ENCODE peak calls at places on chromosomes 12 and 14, in nine cellular contexts. P is cardiac fibroblast; R is fibroblast of lung; W is HCT116; E is GM06990; A is fibroblast of villous mesenchyme; S is CD8-positive, alpha-beta T cell; Y is adrenal gland; I is choroid plexus epithelial cell. U is an unnamed sample.

GRCh38 chr14:36975834-36976233 is 196.6 kb downstream of the SLC25A21 start:
- DNase-seq in I (peak), R (peak), Y (no peak), A (no peak), W (no peak), E (no peak), S (no peak), P (no peak), U (no peak)

GRCh38 chr12:115088328-115088994 is 404.5 kb upstream of the TBX3 start:
- DNase-seq in E (no peak), Y (peak), W (no peak), S (no peak), A (no peak), R (no peak), I (no peak), P (peak), U (peak)

GRCh38 chr14:71610149-71610548 is 322.1 kb upstream of the RGS6 start:
- DNase-seq in Y (no peak), A (no peak), R (peak), W (no peak), S (no peak), P (peak), E (no peak), I (peak), U (peak)

GRCh38 chr14:99732436-99733220 is 48.5 kb downstream of the CYP46A1 start:
- DNase-seq in A (no peak), W (no peak), P (no peak), I (no peak), S (no peak), R (no peak), E (no peak), Y (peak), U (no peak)

GRCh38 chr14:50320279-50320678 is 8.2 kb downstream of the DMAC2L start:
- DNase-seq in W (no peak), A (peak), Y (no peak), I (peak), S (no peak), E (no peak), P (peak), R (peak), U (peak)

GRCh38 chr12:80877706-80878384 is 59.9 kb downstream of the LIN7A start:
- DNase-seq in R (peak), W (no peak), E (no peak), S (no peak), I (peak), Y (no peak), A (no peak), P (peak), U (no peak)

GRCh38 chr14:65296876-65297275 is 115.7 kb upstream of the FUT8 start:
- DNase-seq in A (no peak), E (no peak), P (no peak), Y (no peak), R (no peak), S (no peak), W (no peak), I (no peak), U (no peak)

GRCh38 chr12:48072266-48072665 is 33.6 kb downstream of the SENP1 start:
- DNase-seq in R (no peak), E (no peak), P (no peak), S (no peak), I (no peak), Y (no peak), W (no peak), A (no peak), U (no peak)

GRCh38 chr12:12979731-12980259 is 20.3 kb downstream of the HEBP1 start:
- DNase-seq in I (peak), P (peak), Y (no peak), R (peak), W (no peak), S (no peak), A (peak), E (no peak), U (peak)

GRCh38 chr14:101972126-101972785 is 7.9 kb downstream of the DYNC1H1 start:
- DNase-seq in A (peak), W (peak), E (no peak), S (no peak), I (peak), R (peak), Y (peak), P (peak), U (peak)

GRCh38 chr12:108691995-108692808 is 39.1 kb downstream of the CORO1C start:
- DNase-seq in Y (no peak), E (peak), P (no peak), A (peak), R (no peak), S (no peak), I (peak), W (no peak), U (no peak)

GRCh38 chr12:43337571-43338497 is 214.2 kb downstream of the ADAMTS20 start:
- DNase-seq in W (no peak), I (peak), S (no peak), P (no peak), A (no peak), E (no peak), Y (no peak), R (no peak), U (peak)

GRCh38 chr14:38004610-38004879 is 203.2 kb upstream of the SSTR1 start:
- DNase-seq in I (no peak), W (no peak), Y (no peak), E (no peak), A (no peak), R (no peak), P (no peak), S (no peak), U (no peak)

GRCh38 chr12:67431436-67432049 is 162.4 kb downstream of the CAND1 start:
- DNase-seq in W (no peak), E (no peak), A (no peak), R (no peak), S (no peak), Y (no peak), P (peak), I (no peak), U (peak)

GRCh38 chr12:122399592-122400373 is 22.7 kb downstream of the CLIP1 start:
- DNase-seq in W (peak), S (no peak), R (peak), E (no peak), A (peak), Y (peak), I (peak), P (peak), U (peak)

GRCh38 chr12:105099355-105099754 is 8.2 kb upstream of the WASHC4 start:
- DNase-seq in W (no peak), R (no peak), E (no peak), A (no peak), I (no peak), P (no peak), S (no peak), Y (no peak), U (no peak)

GRCh38 chr12:122558721-122559641 is 31.9 kb downstream of the KNTC1 start:
- DNase-seq in A (no peak), P (no peak), R (no peak), I (no peak), W (no peak), S (no peak), E (peak), Y (no peak), U (no peak)

GRCh38 chr14:26281280-26281998 is 316.4 kb downstream of the NOVA1 start:
- DNase-seq in E (no peak), R (peak), W (no peak), S (no peak), A (peak), Y (peak), I (peak), P (peak), U (peak)

GRCh38 chr12:57166971-57167371 is 19.6 kb upstream of the LRP1-AS start:
- DNase-seq in E (no peak), W (no peak), R (peak), Y (peak), A (no peak), I (peak), P (peak), S (no peak), U (peak)

GRCh38 chr14:103006106-103006505 is 51.2 kb downstream of the CDC42BPB start:
- DNase-seq in W (no peak), R (no peak), I (no peak), P (no peak), S (no peak), A (no peak), Y (no peak), E (no peak), U (no peak)

GRCh38 chr12:71439613-71440392 is at the start of gene LGR5:
- DNase-seq in P (peak), E (peak), I (peak), Y (peak), A (no peak), R (peak), W (no peak), S (no peak), U (peak)

GRCh38 chr12:82524020-82524419 is 162.7 kb upstream of the TMTC2 start:
- DNase-seq in Y (no peak), E (no peak), W (no peak), P (no peak), R (no peak), I (no peak), S (no peak), A (no peak), U (no peak)

GRCh38 chr12:131684015-131684725 is 26.7 kb upstream of the SFSWAP start:
- DNase-seq in S (no peak), A (no peak), E (no peak), I (no peak), P (no peak), R (no peak), Y (no peak), W (no peak), U (no peak)

GRCh38 chr12:123998960-123999359 is 25.9 kb downstream of the ZNF664 start:
- DNase-seq in R (no peak), I (peak), A (no peak), Y (no peak), S (no peak), W (no peak), E (no peak), P (peak), U (peak)

GRCh38 chr14:23095196-23096108 is at the start of gene C14orf119:
- DNase-seq in A (peak), E (no peak), R (peak), W (peak), Y (peak), S (peak), P (peak), I (peak), U (peak)

GRCh38 chr12:52259850-52260249 is 14.6 kb upstream of the KRT86 start:
- DNase-seq in S (no peak), Y (no peak), E (no peak), W (no peak), I (no peak), R (peak), A (no peak), P (no peak), U (peak)

GRCh38 chr12:66693901-66694513 is 15.1 kb upstream of the GRIP1 start:
- DNase-seq in I (peak), S (no peak), A (peak), P (peak), E (no peak), W (peak), Y (no peak), R (peak), U (peak)

GRCh38 chr14:99272669-99273024 is 650 bp upstream of the BCL11B start:
- DNase-seq in W (no peak), R (no peak), E (no peak), A (no peak), I (no peak), Y (no peak), S (no peak), P (no peak), U (no peak)

GRCh38 chr14:64729386-64730060 is 25.3 kb downstream of the PLEKHG3 start:
- DNase-seq in R (no peak), S (no peak), P (no peak), E (no peak), Y (no peak), A (peak), W (no peak), I (no peak), U (no peak)

GRCh38 chr12:1576410-1577240 is 17.8 kb downstream of the FBXL14 start:
- DNase-seq in R (peak), P (peak), I (peak), A (peak), E (no peak), S (no peak), W (no peak), Y (peak), U (peak)

GRCh38 chr12:87157791-87158190 is 871.4 kb downstream of the C12orf50 start:
- DNase-seq in S (no peak), R (peak), I (peak), W (no peak), E (no peak), A (peak), Y (no peak), P (peak), U (peak)

GRCh38 chr14:99230271-99231141 is 41.5 kb downstream of the BCL11B start:
- DNase-seq in I (no peak), E (no peak), P (no peak), W (no peak), R (no peak), Y (no peak), A (no peak), S (peak), U (no peak)

GRCh38 chr14:91284146-91284790 is 39.8 kb upstream of the GPR68 start:
- DNase-seq in E (no peak), I (peak), A (peak), W (no peak), P (peak), Y (no peak), R (peak), S (no peak), U (peak)

GRCh38 chr14:55077691-55078151 is 26.3 kb downstream of the MAPK1IP1L start:
- DNase-seq in A (peak), I (no peak), P (peak), W (peak), Y (no peak), R (no peak), S (no peak), E (no peak), U (no peak)

GRCh38 chr14:40122978-40123648 is 690.9 kb upstream of the FBXO33 start:
- DNase-seq in E (peak), P (no peak), Y (no peak), W (peak), S (no peak), R (no peak), A (no peak), I (peak), U (no peak)
- TF ChIP-seq CTCF in E (no peak), P (no peak), Y (no peak), W (no peak), S (no peak), R (no peak), A (no peak), I (no peak), U (no peak)

GRCh38 chr12:14356147-14356546 is 9.3 kb upstream of the ATF7IP start:
- DNase-seq in R (no peak), I (peak), E (no peak), P (no peak), A (no peak), W (no peak), Y (no peak), S (no peak), U (no peak)

GRCh38 chr12:14362347-14362746 is 3.1 kb upstream of the ATF7IP start:
- DNase-seq in P (no peak), E (peak), R (no peak), I (no peak), Y (no peak), A (no peak), S (no peak), W (no peak), U (no peak)

GRCh38 chr12:14357496-14357895 is 8.0 kb upstream of the ATF7IP start:
- DNase-seq in S (no peak), P (no peak), Y (no peak), R (no peak), W (no peak), I (no peak), E (no peak), A (no peak), U (peak)
- TF ChIP-seq CTCF in S (no peak), P (no peak), Y (no peak), R (no peak), W (no peak), I (no peak), E (no peak), A (no peak), U (no peak)

GRCh38 chr12:28374556-28374955 is 184.3 kb downstream of the CCDC91 start:
- DNase-seq in S (no peak), Y (no peak), W (no peak), E (no peak), R (peak), I (peak), P (peak), A (no peak), U (peak)
- TF ChIP-seq CTCF in S (no peak), Y (no peak), W (no peak), E (no peak), R (no peak), I (no peak), P (no peak), A (no peak), U (no peak)

GRCh38 chr12:94649349-94650142 is 811 bp downstream of the TMCC3 start:
- DNase-seq in W (no peak), P (peak), R (peak), I (peak), S (no peak), Y (peak), E (peak), A (peak), U (peak)
- TF ChIP-seq CTCF in W (peak), P (no peak), R (no peak), I (peak), S (no peak), Y (peak), E (peak), A (peak), U (no peak)

U was measured in foreskin fibroblast.